ENCODE peak calls at places on chromosomes 4 and X, in five cellular contexts. B is type B pancreatic cell, L is endothelial cell, N is fibroblast of pulmonary artery, M is cardiac fibroblast. Z is an unnamed sample.

GRCh38 chrX:148457279-148457678 is 43.1 kb upstream of the AFF2 start:
- DNase-seq in L (no peak), N (no peak), M (no peak), B (no peak), Z (no peak)

GRCh38 chr4:181264908-181265307 is 978.3 kb upstream of the TENM3 start:
- DNase-seq in M (no peak), L (peak; percentile 43), N (no peak), B (no peak), Z (no peak)

GRCh38 chr4:41887821-41888699 is 47.2 kb upstream of the TMEM33 start:
- DNase-seq in N (peak; percentile 77), L (peak; percentile 48), B (no peak), M (peak; percentile 72), Z (no peak)

GRCh38 chr4:86939123-86939522 is 4.3 kb downstream of the AFF1 start:
- DNase-seq in B (no peak), L (no peak), N (peak; percentile 33), M (no peak), Z (no peak)

GRCh38 chr4:161827013-161827412 is 336.8 kb downstream of the FSTL5 start:
- DNase-seq in B (no peak), N (no peak), L (no peak), M (no peak), Z (no peak)

GRCh38 chr4:141155586-141155985 is 22.3 kb upstream of the RNF150 start:
- DNase-seq in N (peak; percentile 65), M (no peak), B (no peak), L (no peak), Z (no peak)

GRCh38 chr4:115648786-115649185 is 535.4 kb upstream of the NDST4 start:
- DNase-seq in B (no peak), L (no peak), M (no peak), N (no peak), Z (no peak)

GRCh38 chrX:132908891-132909290 is 49.5 kb downstream of the HS6ST2 start:
- DNase-seq in M (no peak), L (no peak), B (no peak), N (no peak), Z (no peak)

GRCh38 chrX:150688911-150689451 is 4.2 kb upstream of the MTMR1 start:
- DNase-seq in L (no peak), B (no peak), M (peak; percentile 58), N (peak; percentile 76), Z (no peak)

GRCh38 chr4:24578364-24578763 is 6.0 kb downstream of the DHX15 start:
- DNase-seq in M (no peak), L (no peak), N (no peak), B (no peak), Z (no peak)

DNA sequence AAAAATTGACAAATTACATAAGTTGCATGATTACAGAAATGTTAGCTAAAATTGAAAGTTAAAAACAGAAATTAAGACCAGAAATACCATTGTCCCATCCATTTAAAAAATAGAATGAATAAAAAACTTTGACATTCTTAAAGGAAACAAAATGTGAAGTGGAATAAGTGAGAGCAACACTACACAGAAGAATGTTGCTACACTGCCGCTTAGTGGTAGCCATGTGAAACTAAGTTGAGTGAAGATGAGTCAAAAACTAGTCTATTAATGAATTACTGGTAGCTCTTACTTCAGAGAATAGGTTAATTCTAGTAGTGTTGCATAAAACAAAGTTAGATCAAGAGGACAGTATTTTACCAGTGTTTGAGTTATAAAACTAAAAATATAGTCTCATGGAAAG is 571.0 kb upstream of the KLHL4 start:
- DNase-seq in N (peak; percentile 20), B (no peak), L (peak; percentile 26), M (peak; percentile 11), Z (no peak)
- TF ChIP-seq CTCF in N (peak; percentile 48), B (peak; percentile 93), L (peak; percentile 39), M (peak; percentile 37), Z (peak; percentile 55)

DNA sequence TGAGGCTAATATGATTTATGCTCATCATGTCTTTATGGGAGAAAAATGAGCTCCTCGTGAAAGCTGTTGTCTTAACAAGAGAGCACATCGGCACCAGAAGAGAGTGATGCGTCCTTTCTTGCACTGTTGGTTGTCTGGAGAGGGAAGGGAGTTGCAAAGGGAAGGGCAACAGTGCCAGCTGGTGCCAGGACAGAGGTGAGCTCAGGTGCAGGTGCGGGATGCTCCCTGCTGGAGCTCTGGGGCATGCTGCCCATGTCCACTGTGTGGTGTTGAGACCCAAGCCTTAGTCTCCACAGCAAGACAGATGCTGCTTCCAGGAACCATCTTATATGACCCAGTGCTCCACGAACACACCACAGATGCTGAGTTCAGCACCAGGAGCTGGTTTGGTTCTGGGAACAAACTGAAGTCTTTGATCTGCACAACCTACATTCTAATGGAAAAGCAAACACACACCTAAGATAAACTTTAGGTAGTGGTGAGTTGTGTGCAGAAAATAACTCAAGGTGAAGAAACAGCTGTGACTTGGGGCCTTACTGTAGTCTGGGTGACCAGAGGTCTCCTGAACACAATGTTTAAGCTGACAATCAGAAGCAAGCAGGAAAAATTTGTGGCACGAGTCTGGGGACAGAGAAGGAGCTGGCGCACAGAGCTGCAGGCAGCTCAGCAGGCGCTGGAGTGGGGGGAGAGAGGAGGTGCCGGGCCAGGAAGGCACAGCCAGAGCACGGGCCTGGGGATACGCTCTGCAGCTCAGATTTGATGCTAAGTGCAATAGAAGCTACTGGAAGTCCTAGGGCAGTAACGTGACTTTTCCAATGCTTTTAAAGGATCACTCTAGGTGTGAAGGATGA is 73.2 kb downstream of the HAUS3 start:
- DNase-seq in M (no peak), N (no peak), L (no peak), B (no peak), Z (no peak)
- TF ChIP-seq CTCF in M (no peak), N (no peak), L (no peak), B (no peak), Z (no peak)

DNA sequence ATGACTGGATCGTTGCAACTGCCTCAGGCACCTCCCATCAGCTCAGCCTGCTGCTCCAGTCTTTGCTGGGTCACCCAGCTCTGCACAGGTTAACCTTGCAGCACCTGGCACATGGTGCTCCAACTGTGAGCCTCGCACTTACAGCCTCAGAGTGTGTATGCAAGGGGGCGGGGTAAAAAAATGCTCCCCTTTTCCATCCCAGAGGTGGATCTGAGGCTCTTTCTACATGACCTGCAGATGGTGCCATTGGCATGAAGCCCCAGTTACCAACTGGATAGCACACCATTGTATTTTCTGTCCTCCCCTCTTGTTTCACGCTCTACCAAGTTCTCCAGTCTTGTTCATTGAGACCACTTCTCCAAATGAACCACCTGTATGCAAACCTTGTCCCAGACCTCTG is 46.2 kb upstream of the TRPC3 start:
- DNase-seq in L (peak; percentile 9), B (no peak), M (no peak), N (no peak), Z (no peak)
- TF ChIP-seq CTCF in L (no peak), B (no peak), M (no peak), N (no peak), Z (no peak)

GRCh38 chrX:17082831-17083230 is 136.4 kb downstream of the REPS2 start:
- DNase-seq in B (no peak), L (no peak), N (no peak), M (no peak), Z (no peak)
- TF ChIP-seq CTCF in B (peak; percentile 49), L (no peak), N (no peak), M (no peak), Z (no peak)

GRCh38 chr4:138912714-138913340 is 102.8 kb upstream of the NOCT start:
- DNase-seq in M (no peak), L (no peak), B (no peak), N (peak; percentile 13), Z (no peak)

GRCh38 chr4:138916763-138917162 is 98.8 kb upstream of the NOCT start:
- DNase-seq in M (no peak), B (no peak), L (no peak), N (no peak), Z (no peak)

GRCh38 chr4:138919094-138919936 is 96.3 kb upstream of the NOCT start:
- DNase-seq in M (peak; percentile 72), B (peak; percentile 80), N (peak; percentile 85), L (peak; percentile 87), Z (peak; percentile 84)

GRCh38 chr4:138911903-138912713 is 103.5 kb upstream of the NOCT start:
- DNase-seq in M (no peak), B (no peak), L (no peak), N (no peak), Z (peak; percentile 41)

DNA sequence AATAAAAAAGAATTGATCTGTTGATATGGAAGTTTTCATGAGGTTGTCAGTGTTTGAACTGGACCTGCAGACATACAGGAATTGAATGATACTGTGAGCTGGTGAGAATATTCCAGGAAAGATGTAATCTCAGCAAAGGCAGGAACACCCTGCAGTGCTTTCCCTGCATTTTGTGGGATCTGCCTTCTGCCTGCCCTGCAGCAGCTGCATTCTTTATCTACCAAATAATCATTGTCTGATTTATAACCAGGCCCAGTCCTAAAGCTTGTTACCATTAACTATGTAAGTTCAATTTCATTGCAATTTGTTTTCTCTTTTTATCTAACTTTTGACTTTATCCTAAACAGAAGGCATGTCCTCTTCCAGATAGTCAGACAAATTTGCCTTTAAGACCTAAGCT is 99.9 kb upstream of the NOCT start:
- DNase-seq in L (no peak), M (no peak), B (no peak), N (no peak), Z (no peak)
- TF ChIP-seq CTCF in L (no peak), M (no peak), B (no peak), N (no peak), Z (no peak)

Z was measured in mesothelial cell of epicardium.